ENCODE peak calls at places on chromosomes 13 and 19, in six cellular contexts. One of them, this sample, is unnamed. For H3K4me1, the result is how much of the 10 kb centered on the place peaks cover.

GRCh38 chr19:31675187-31675913 is 326.1 kb upstream of the TSHZ3 start:
- DNase-seq in K562: no peak
- DNase-seq in stomach: no peak
- DNase-seq in transverse colon: no peak
- DNase-seq in suprapubic skin: no peak
- DNase-seq in HepG2: no peak
- DNase-seq in this sample: no peak

GRCh38 chr19:38684862-38685665 is 37.6 kb downstream of the ACTN4 start:
- DNase-seq in K562: no peak
- DNase-seq in transverse colon: no peak
- DNase-seq in stomach: no peak
- DNase-seq in HepG2: no peak
- DNase-seq in suprapubic skin: no peak
- DNase-seq in this sample: no peak

GRCh38 chr13:102401305-102401704 is 543 bp downstream of the FGF14 start:
- DNase-seq in HepG2: no peak
- DNase-seq in stomach: no peak
- DNase-seq in suprapubic skin: no peak
- DNase-seq in transverse colon: no peak
- DNase-seq in K562: no peak
- DNase-seq in this sample: no peak

GRCh38 chr19:11384778-11385129 is 640 bp upstream of the EPOR start:
- DNase-seq in stomach: no peak
- DNase-seq in suprapubic skin: no peak
- DNase-seq in HepG2: no peak
- DNase-seq in transverse colon: no peak
- DNase-seq in K562: no peak
- DNase-seq in this sample: no peak

GRCh38 chr13:48902421-48902820 is 73.3 kb upstream of the FNDC3A start:
- DNase-seq in stomach: no peak
- DNase-seq in suprapubic skin: no peak
- DNase-seq in HepG2: no peak
- DNase-seq in transverse colon: no peak
- DNase-seq in K562: no peak
- DNase-seq in this sample: no peak

GRCh38 chr13:41645313-41645712 is 188.0 kb downstream of the RGCC start:
- DNase-seq in transverse colon: no peak
- DNase-seq in K562: no peak
- DNase-seq in stomach: no peak
- DNase-seq in suprapubic skin: no peak
- DNase-seq in HepG2: peak
- DNase-seq in this sample: peak

GRCh38 chr13:78040431-78040830 is 121.8 kb upstream of the EDNRB start:
- DNase-seq in K562: no peak
- DNase-seq in stomach: no peak
- DNase-seq in HepG2: no peak
- DNase-seq in transverse colon: no peak
- DNase-seq in suprapubic skin: no peak
- DNase-seq in this sample: no peak

GRCh38 chr13:49443689-49444516 is at the start of the genes CAB39L and SETDB2:
- DNase-seq in HepG2: peak
- DNase-seq in K562: peak
- DNase-seq in transverse colon: peak
- DNase-seq in suprapubic skin: peak
- DNase-seq in stomach: peak
- DNase-seq in this sample: peak

GRCh38 chr13:104773775-104774174 is 1707.6 kb upstream of the SLC10A2 start:
- DNase-seq in stomach: no peak
- DNase-seq in suprapubic skin: no peak
- DNase-seq in HepG2: peak
- DNase-seq in K562: peak
- DNase-seq in transverse colon: no peak
- DNase-seq in this sample: no peak

GRCh38 chr19:3096902-3097326 is 2.8 kb downstream of the GNA11 start:
- DNase-seq in suprapubic skin: no peak
- DNase-seq in K562: no peak
- DNase-seq in stomach: no peak
- DNase-seq in HepG2: peak
- DNase-seq in transverse colon: peak
- DNase-seq in this sample: no peak

GRCh38 chr13:40207110-40207478 is 459.3 kb downstream of the FOXO1 start:
- DNase-seq in transverse colon: no peak
- DNase-seq in stomach: no peak
- DNase-seq in HepG2: no peak
- DNase-seq in K562: no peak
- DNase-seq in suprapubic skin: no peak
- DNase-seq in this sample: no peak

GRCh38 chr19:35153701-35154534 is 617 bp upstream of the FXYD5 start:
- DNase-seq in HepG2: no peak
- DNase-seq in suprapubic skin: peak
- DNase-seq in stomach: peak
- DNase-seq in K562: peak
- DNase-seq in transverse colon: peak
- DNase-seq in this sample: no peak

GRCh38 chr13:32314968-32315254 is 252 bp downstream of the ZAR1L start:
- DNase-seq in HepG2: peak
- DNase-seq in K562: peak
- DNase-seq in transverse colon: peak
- DNase-seq in suprapubic skin: no peak
- DNase-seq in stomach: peak
- DNase-seq in this sample: no peak

DNA sequence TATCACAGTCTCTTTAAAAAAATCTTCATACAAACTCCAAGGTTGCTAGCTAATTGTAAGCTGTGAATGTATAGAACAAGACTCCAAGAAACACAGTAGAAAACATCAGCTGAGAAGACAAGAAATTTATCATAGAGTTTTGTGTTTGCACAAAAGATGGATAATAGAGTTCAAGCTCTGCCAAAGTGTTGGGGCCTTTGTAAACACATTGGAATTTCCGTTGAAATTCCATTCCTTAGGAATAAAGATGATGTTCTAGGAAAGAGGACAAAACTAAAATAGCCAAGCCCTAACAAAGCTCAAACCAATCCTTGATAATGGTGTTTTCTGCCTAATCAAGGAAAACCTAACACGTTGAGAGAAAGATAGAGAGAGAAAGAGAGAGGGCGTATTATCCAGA is 20.6 kb downstream of the LRRC63 start:
- DNase-seq in transverse colon: no peak
- DNase-seq in K562: no peak
- DNase-seq in suprapubic skin: no peak
- DNase-seq in HepG2: no peak
- DNase-seq in stomach: no peak
- DNase-seq in this sample: no peak
- H3K4me1 ChIP-seq in transverse colon: under half
- H3K4me1 ChIP-seq in K562: under half
- H3K4me1 ChIP-seq in suprapubic skin: under half
- H3K4me1 ChIP-seq in HepG2: under half
- H3K4me1 ChIP-seq in stomach: under half
- H3K4me1 ChIP-seq in this sample: under half

DNA sequence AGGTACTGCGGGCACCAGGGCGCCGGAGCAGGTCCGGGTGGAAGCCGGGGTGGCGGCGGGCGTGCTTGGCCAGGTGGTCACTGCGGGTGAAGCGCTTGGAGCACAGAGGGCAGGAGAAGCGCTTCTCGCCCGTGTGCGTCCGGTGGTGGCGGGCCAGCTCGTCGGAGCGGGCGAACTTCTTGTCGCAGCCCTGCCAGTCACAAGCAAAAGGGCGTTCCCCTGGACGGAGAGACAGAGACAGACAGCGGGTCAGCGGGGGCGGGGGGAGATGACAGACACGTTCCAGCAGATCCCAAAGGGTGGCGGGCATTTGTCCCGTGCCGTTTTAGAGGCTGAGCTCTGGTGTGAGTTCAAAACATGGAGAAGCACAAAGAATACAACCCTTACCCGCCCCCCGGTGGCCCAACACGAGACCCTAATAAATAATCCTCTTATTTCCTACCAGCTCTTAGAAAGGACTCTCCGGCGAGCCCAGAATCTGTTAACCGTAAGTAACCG is 6.3 kb upstream of the REXO1 start:
- DNase-seq in transverse colon: peak
- DNase-seq in suprapubic skin: no peak
- DNase-seq in HepG2: no peak
- DNase-seq in K562: peak
- DNase-seq in stomach: no peak
- DNase-seq in this sample: peak
- H3K4me3 ChIP-seq in transverse colon: no peak
- H3K4me3 ChIP-seq in suprapubic skin: peak
- H3K4me3 ChIP-seq in HepG2: no peak
- H3K4me3 ChIP-seq in K562: peak
- H3K4me3 ChIP-seq in stomach: peak
- H3K4me3 ChIP-seq in this sample: no peak

DNA sequence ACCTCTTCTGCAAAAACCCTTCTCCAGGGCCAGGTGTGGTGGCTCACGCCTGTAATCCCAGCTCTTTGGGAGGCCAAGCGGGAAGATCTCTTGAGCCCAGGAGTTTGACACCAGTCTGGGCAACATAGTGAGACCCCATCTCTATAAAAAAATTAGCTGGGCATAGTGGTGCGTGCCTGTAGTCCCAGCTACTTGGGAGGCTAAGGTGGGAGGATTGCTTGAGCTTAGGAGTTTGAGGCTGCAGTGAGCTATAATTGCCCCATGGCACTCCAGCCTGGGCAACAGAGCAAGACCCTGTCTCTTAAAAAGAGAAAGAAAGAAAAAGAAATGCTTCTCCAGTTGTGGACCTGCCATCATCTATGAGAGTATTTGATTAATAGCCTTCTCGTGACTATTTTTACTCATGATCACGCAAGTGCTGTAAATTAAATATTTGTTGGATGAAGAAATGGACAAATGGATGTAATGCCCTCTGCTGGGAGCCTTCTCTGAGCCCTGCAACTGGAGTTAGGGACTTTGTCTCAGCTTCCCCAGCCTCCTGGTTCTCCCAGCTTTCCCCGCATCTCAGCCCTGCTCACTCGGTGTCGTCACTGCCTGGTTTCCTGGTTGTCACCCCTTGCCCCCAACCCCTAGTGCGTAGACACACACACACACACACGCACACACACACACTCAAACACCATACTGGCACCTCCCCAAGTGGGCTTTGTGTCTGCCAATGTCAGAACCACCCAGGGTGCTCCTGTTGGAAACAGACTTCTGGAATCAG is 12.2 kb downstream of the WIZ start:
- DNase-seq in K562: no peak
- DNase-seq in transverse colon: no peak
- DNase-seq in HepG2: peak
- DNase-seq in stomach: peak
- DNase-seq in suprapubic skin: no peak
- DNase-seq in this sample: no peak
- TF ChIP-seq POLR2AphosphoS5 in K562: no peak
- TF ChIP-seq POLR2AphosphoS5 in transverse colon: no peak
- TF ChIP-seq POLR2AphosphoS5 in HepG2: no peak
- TF ChIP-seq POLR2AphosphoS5 in stomach: peak
- TF ChIP-seq POLR2AphosphoS5 in suprapubic skin: no peak
- TF ChIP-seq POLR2AphosphoS5 in this sample: peak

GRCh38 chr19:41570639-41571112 is 5.3 kb upstream of the CEACAM21 start:
- DNase-seq in transverse colon: peak
- DNase-seq in HepG2: peak
- DNase-seq in suprapubic skin: no peak
- DNase-seq in K562: peak
- DNase-seq in stomach: peak
- DNase-seq in this sample: peak

GRCh38 chr19:41577833-41578232 is 1.9 kb downstream of the CEACAM21 start:
- DNase-seq in HepG2: no peak
- DNase-seq in suprapubic skin: no peak
- DNase-seq in transverse colon: no peak
- DNase-seq in stomach: no peak
- DNase-seq in K562: no peak
- DNase-seq in this sample: no peak

GRCh38 chr19:41577144-41577830 is 1.3 kb downstream of the CEACAM21 start:
- DNase-seq in stomach: no peak
- DNase-seq in suprapubic skin: no peak
- DNase-seq in K562: no peak
- DNase-seq in HepG2: peak
- DNase-seq in transverse colon: no peak
- DNase-seq in this sample: no peak

GRCh38 chr19:41578886-41579285 is 2.9 kb downstream of the CEACAM21 start:
- DNase-seq in suprapubic skin: no peak
- DNase-seq in K562: no peak
- DNase-seq in stomach: no peak
- DNase-seq in HepG2: no peak
- DNase-seq in transverse colon: no peak
- DNase-seq in this sample: no peak

GRCh38 chr19:41575998-41576397 is at the start of gene CEACAM21:
- DNase-seq in transverse colon: peak
- DNase-seq in stomach: peak
- DNase-seq in K562: no peak
- DNase-seq in suprapubic skin: no peak
- DNase-seq in HepG2: no peak
- DNase-seq in this sample: no peak
- H3K4me1 ChIP-seq in transverse colon: under half
- H3K4me1 ChIP-seq in stomach: under half
- H3K4me1 ChIP-seq in K562: under half
- H3K4me1 ChIP-seq in suprapubic skin: under half
- H3K4me1 ChIP-seq in HepG2: under half
- H3K4me1 ChIP-seq in this sample: under half

GRCh38 chr19:18017275-18018083 is 9.5 kb downstream of the ARRDC2 start:
- DNase-seq in K562: no peak
- DNase-seq in transverse colon: no peak
- DNase-seq in HepG2: no peak
- DNase-seq in suprapubic skin: no peak
- DNase-seq in stomach: no peak
- DNase-seq in this sample: no peak

GRCh38 chr19:18023596-18024212 is 15.7 kb downstream of the ARRDC2 start:
- DNase-seq in K562: no peak
- DNase-seq in stomach: peak
- DNase-seq in suprapubic skin: no peak
- DNase-seq in HepG2: no peak
- DNase-seq in transverse colon: peak
- DNase-seq in this sample: no peak

GRCh38 chr19:18020212-18021067 is 12.5 kb downstream of the ARRDC2 start:
- DNase-seq in suprapubic skin: peak
- DNase-seq in K562: no peak
- DNase-seq in stomach: peak
- DNase-seq in transverse colon: peak
- DNase-seq in HepG2: peak
- DNase-seq in this sample: peak

GRCh38 chr19:18027151-18027550 is 19.2 kb downstream of the ARRDC2 start:
- DNase-seq in K562: no peak
- DNase-seq in stomach: no peak
- DNase-seq in HepG2: no peak
- DNase-seq in transverse colon: no peak
- DNase-seq in suprapubic skin: no peak
- DNase-seq in this sample: no peak

DNA sequence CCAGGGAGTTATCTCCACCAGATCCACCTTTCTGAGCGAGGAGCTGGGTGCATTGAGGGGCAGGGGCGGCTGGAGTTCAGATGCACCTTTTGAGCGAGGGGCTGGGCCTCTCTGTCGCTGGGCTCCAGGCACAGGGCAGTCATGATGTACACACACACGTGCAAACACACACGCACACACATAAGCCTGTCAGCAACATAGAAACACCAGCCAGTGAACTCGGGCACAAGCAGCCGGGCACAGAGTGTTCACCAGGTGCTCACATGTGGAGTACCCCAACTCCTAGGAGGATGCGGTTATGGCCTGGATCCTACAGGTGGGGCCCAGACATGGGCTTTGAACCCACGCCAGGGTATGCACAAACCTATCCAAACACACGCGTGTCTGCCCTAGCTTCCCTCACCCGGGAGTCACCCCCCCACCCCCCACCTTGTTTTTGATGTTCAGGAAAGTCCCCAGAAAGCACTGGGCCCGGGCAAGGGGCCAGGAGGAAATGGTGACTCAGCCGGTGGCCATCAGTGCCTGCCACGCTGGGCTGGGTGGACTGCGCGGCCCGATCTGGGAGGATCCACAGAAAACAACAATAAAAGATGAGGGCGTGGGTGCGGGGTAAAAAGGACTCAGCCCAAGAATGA is 13.3 kb downstream of the ARRDC2 start:
- DNase-seq in K562: peak
- DNase-seq in HepG2: no peak
- DNase-seq in transverse colon: peak
- DNase-seq in stomach: peak
- DNase-seq in suprapubic skin: peak
- DNase-seq in this sample: peak
- H3K4me3 ChIP-seq in K562: peak
- H3K4me3 ChIP-seq in HepG2: peak
- H3K4me3 ChIP-seq in transverse colon: no peak
- H3K4me3 ChIP-seq in stomach: peak
- H3K4me3 ChIP-seq in suprapubic skin: peak
- H3K4me3 ChIP-seq in this sample: no peak